ENCODE peak calls at places on chromosome 11, in seven cellular contexts. X is H1, C is neuronal stem cell, Y is IMR-90, T is mesendoderm, P is mesenchymal stem cell, L is trophoblast cell. I is an unnamed sample.

GRCh38 chr11:124075841-124076571 is 34.9 kb upstream of the OR10G7 start:
- DNase-seq in X (no peak), C (no peak), Y (no peak), T (no peak), P (no peak), L (peak), I (peak)

GRCh38 chr11:128579790-128580504 is 7.4 kb downstream of the ETS1 start:
- DNase-seq in X (no peak), C (no peak), Y (peak), T (no peak), P (peak), L (no peak), I (no peak)

GRCh38 chr11:119055901-119056300 is 1.1 kb downstream of the HYOU1 start:
- DNase-seq in X (no peak), C (no peak), Y (peak), T (peak), P (peak), L (no peak), I (no peak)

GRCh38 chr11:18310800-18311340 is 11.1 kb downstream of the HPS5 start:
- DNase-seq in X (no peak), C (no peak), Y (no peak), T (no peak), P (no peak), L (no peak), I (no peak)

GRCh38 chr11:24234822-24235508 is 261.9 kb upstream of the LUZP2 start:
- DNase-seq in X (no peak), C (no peak), Y (peak), T (peak), P (peak), L (no peak), I (no peak)

GRCh38 chr11:78532991-78533861 is 41.4 kb downstream of the NARS2 start:
- DNase-seq in X (no peak), C (no peak), Y (no peak), T (no peak), P (no peak), L (no peak), I (no peak)

GRCh38 chr11:15569626-15570025 is 454.9 kb downstream of the INSC start:
- DNase-seq in X (no peak), C (no peak), Y (no peak), T (no peak), P (no peak), L (no peak), I (no peak)

GRCh38 chr11:1518301-1518700 is 31.7 kb upstream of the MOB2 start:
- DNase-seq in X (no peak), C (no peak), Y (no peak), T (no peak), P (no peak), L (no peak), I (no peak)

GRCh38 chr11:58926695-58927094 is 12.6 kb upstream of the GLYATL1 start:
- DNase-seq in X (no peak), C (no peak), Y (peak), T (no peak), P (peak), L (no peak), I (no peak)

DNA sequence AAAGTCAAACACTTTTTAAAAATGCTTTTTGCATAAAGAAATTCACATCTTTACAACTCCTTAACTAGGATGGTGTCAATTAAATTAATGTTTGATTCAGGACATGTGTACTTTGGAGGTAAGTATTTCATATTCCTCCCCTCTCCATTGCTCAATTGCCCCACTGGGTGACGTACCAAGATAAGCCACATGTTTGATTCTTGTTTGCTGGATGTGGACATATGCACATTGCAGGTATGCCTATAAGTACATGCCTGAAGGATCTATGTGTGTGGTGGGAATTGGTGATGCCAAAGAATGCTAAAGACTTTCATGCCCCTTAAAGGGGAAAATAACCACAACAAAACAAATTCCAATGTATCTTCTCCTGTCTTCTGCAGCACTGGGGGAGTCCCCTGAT is 5.8 kb downstream of the CD44 start:
- DNase-seq in X (no peak), C (no peak), Y (peak), T (no peak), P (peak), L (no peak), I (no peak)
- H3K4ac ChIP-seq in X (no peak), C (no peak), Y (peak), T (no peak), P (no peak), L (no peak), I (no peak)

DNA sequence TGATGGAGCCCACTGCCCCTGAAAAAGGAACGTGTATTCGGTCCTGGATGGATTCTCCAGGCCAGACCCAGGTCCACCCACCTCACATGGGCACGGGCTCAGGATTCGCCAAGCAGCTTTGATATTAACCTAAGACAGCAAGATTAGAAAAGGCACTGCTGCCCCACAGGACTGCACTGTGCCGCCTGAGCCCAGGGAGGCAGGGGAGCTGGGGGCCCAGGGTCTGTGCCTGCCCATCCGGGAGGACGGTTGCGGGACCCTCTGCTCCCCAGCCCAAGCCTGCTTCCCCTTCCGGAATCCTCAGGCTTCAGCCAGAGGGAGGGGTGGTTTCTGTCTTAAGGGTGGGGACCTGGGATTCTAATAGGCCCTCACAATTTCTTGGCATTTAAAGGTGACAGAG is 13.5 kb upstream of the VSIG10L2 start:
- DNase-seq in X (no peak), C (no peak), Y (no peak), T (no peak), P (no peak), L (no peak), I (no peak)
- H3K18ac ChIP-seq in X (peak), C (no peak), Y (no peak), T (no peak), P (no peak), L (no peak), I (no peak)

DNA sequence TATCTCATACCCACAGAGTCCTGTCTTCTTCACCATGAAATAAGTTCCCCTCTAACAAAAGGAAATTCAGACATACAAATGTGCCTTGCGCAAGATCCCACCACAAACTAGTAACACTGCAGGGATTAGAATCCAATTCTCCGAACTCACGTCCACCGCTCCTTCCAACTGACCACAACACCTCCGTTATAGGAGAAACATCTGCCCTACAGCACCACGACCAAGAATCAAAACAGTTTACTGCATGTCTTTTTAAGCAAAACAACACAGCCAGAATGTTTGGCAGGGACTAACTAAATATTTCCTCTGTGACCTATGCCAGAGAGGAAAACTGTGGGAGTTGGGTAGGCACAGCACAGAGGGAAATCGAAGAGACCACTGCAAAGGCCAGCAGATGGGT is 72.7 kb upstream of the AKIP1 start:
- DNase-seq in X (no peak), C (no peak), Y (peak), T (no peak), P (peak), L (no peak), I (no peak)
- H3K27ac ChIP-seq in X (no peak), C (peak), Y (peak), T (peak), P (no peak), L (peak), I (no peak)

DNA sequence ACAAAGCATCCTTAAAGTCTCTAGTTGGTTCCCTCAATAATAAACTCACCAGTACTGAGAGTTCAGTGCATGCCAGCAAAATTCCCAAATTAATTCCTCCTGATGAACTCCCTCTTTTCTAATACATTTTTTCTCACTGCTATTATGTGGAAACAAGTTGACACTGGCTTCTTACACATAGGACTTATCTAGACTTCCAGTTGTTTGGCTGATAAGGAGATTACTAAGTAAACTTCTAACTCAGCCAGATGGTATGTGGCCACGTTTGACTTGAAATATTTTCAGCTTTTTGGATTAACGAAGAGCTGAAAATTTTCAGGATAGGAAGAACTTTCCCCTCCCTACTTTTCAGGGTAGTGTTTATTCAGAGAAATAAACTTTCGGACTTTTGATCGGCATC is 1154.2 kb upstream of the TENM4 start:
- DNase-seq in X (no peak), C (no peak), Y (peak), T (peak), P (peak), L (peak), I (no peak)
- H3K4ac ChIP-seq in X (no peak), C (no peak), Y (no peak), T (no peak), P (no peak), L (no peak), I (no peak)

GRCh38 chr11:36399745-36400144 is 103.7 kb downstream of the PRR5L start:
- DNase-seq in X (no peak), C (no peak), Y (no peak), T (no peak), P (no peak), L (no peak), I (no peak)
- H3K18ac ChIP-seq in X (no peak), C (no peak), Y (no peak), T (no peak), P (no peak), L (no peak), I (no peak)

GRCh38 chr11:12216542-12217422 is 106.4 kb downstream of the MICAL2 start:
- DNase-seq in X (no peak), C (no peak), Y (peak), T (no peak), P (peak), L (no peak), I (no peak)
- H3K27ac ChIP-seq in X (no peak), C (no peak), Y (peak), T (no peak), P (no peak), L (no peak), I (no peak)

DNA sequence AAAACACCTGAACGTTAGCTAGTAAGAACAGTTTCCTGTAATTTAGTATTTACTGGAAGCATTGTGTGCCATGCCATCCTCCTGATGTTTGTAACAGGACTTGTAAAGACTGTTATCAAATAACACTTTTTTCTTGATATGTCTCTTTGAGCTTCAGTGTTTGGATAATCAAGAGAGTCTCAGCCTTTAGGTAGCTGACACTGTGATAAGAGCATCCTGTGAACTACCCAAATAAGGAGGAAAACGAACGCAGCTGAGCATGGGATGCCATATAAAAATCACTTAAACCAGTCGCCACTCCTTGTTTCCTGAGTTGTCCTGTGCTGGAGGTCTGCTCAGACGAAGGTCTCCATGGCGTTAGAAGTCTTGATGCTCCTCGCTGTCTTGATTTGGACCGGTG is at the start of gene OOSP2:
- DNase-seq in X (no peak), C (no peak), Y (no peak), T (peak), P (no peak), L (no peak), I (no peak)
- H3K4ac ChIP-seq in X (no peak), C (no peak), Y (no peak), T (no peak), P (no peak), L (no peak), I (no peak)

GRCh38 chr11:132114185-132114584 is 743.8 kb downstream of the NTM start:
- DNase-seq in X (no peak), C (no peak), Y (peak), T (peak), P (no peak), L (no peak), I (peak)

GRCh38 chr11:132115454-132115853 is 745.0 kb downstream of the NTM start:
- DNase-seq in X (no peak), C (no peak), Y (peak), T (peak), P (no peak), L (no peak), I (peak)

GRCh38 chr11:132114743-132115142 is 744.3 kb downstream of the NTM start:
- DNase-seq in X (no peak), C (no peak), Y (no peak), T (no peak), P (no peak), L (no peak), I (no peak)

GRCh38 chr11:132119573-132119972 is 749.2 kb downstream of the NTM start:
- DNase-seq in X (no peak), C (no peak), Y (no peak), T (no peak), P (no peak), L (no peak), I (no peak)

GRCh38 chr11:132116516-132116915 is 746.1 kb downstream of the NTM start:
- DNase-seq in X (no peak), C (no peak), Y (no peak), T (no peak), P (no peak), L (no peak), I (no peak)
- H3K18ac ChIP-seq in X (no peak), C (no peak), Y (no peak), T (no peak), P (no peak), L (no peak), I (no peak)

GRCh38 chr11:134498326-134499139 is 86.5 kb upstream of the B3GAT1 start:
- DNase-seq in X (no peak), C (no peak), Y (no peak), T (no peak), P (no peak), L (no peak), I (no peak)
- H3K27ac ChIP-seq in X (no peak), C (no peak), Y (no peak), T (no peak), P (no peak), L (no peak), I (no peak)

I was measured in H9.